ENCODE peak calls at places on chromosomes 7 and 10, in eight cellular contexts. K is mesendoderm; G is CD4-positive, CD25-positive, alpha-beta regulatory T cell; L is astrocyte; W is SK-N-SH; C is A549; M is transverse colon; O is endothelial cell of umbilical vein. Y is an unnamed sample.

GRCh38 chr7:5064391-5065106 is 18.9 kb downstream of the RBAK start:
- DNase-seq in K (peak), G (peak), L (peak), W (no peak), C (no peak), M (no peak), O (peak), Y (no peak)

GRCh38 chr7:125057974-125058373 is 128.3 kb upstream of the POT1 start:
- DNase-seq in K (peak), G (no peak), L (no peak), W (no peak), C (no peak), M (no peak), O (no peak), Y (no peak)

GRCh38 chr10:122113161-122113944 is 124.4 kb downstream of the TACC2 start:
- DNase-seq in K (peak), G (no peak), L (peak), W (peak), C (peak), M (peak), O (peak), Y (no peak)

GRCh38 chr7:47738563-47739166 is 156.8 kb upstream of the TNS3 start:
- DNase-seq in K (no peak), G (no peak), L (no peak), W (no peak), C (no peak), M (no peak), O (no peak), Y (no peak)

GRCh38 chr10:132337019-132337418 is 5.0 kb downstream of the LRRC27 start:
- DNase-seq in K (no peak), G (peak), L (peak), W (no peak), C (no peak), M (no peak), O (peak), Y (no peak)

GRCh38 chr7:151079199-151079910 is 1.3 kb downstream of the FASTK start:
- DNase-seq in K (no peak), G (no peak), L (no peak), W (no peak), C (no peak), M (no peak), O (no peak), Y (no peak)

GRCh38 chr7:149883049-149883439 is 9.3 kb downstream of the ATP6V0E2 start:
- DNase-seq in K (no peak), G (no peak), L (no peak), W (no peak), C (no peak), M (no peak), O (no peak), Y (no peak)

GRCh38 chr10:49139866-49140195 is 6.0 kb upstream of the FAM170B start:
- DNase-seq in K (no peak), G (no peak), L (peak), W (no peak), C (peak), M (no peak), O (no peak), Y (no peak)

GRCh38 chr7:101166909-101167644 is 1.7 kb upstream of the VGF start:
- DNase-seq in K (peak), G (no peak), L (no peak), W (peak), C (no peak), M (no peak), O (no peak), Y (peak)

GRCh38 chr7:155804897-155805825 is 7.1 kb downstream of the SHH start:
- DNase-seq in K (peak), G (peak), L (peak), W (peak), C (peak), M (peak), O (peak), Y (no peak)

GRCh38 chr7:29141981-29142380 is 4.4 kb downstream of the CPVL start:
- DNase-seq in K (no peak), G (no peak), L (no peak), W (no peak), C (no peak), M (no peak), O (no peak), Y (no peak)
- H3K27ac ChIP-seq in K (no peak), G (no peak), L (no peak), W (no peak), C (no peak), M (no peak), O (no peak), Y (no peak)

GRCh38 chr10:14563359-14563758 is 211.3 kb downstream of the FAM107B start:
- DNase-seq in K (no peak), G (no peak), L (no peak), W (no peak), C (no peak), M (no peak), O (no peak), Y (no peak)

GRCh38 chr10:14560274-14560673 is 214.4 kb downstream of the FAM107B start:
- DNase-seq in K (peak), G (peak), L (peak), W (no peak), C (peak), M (no peak), O (peak), Y (no peak)

GRCh38 chr10:14562615-14563214 is 212.0 kb downstream of the FAM107B start:
- DNase-seq in K (no peak), G (no peak), L (no peak), W (no peak), C (no peak), M (no peak), O (no peak), Y (no peak)

GRCh38 chr10:14560794-14561765 is 213.6 kb downstream of the FAM107B start:
- DNase-seq in K (no peak), G (peak), L (no peak), W (no peak), C (no peak), M (no peak), O (no peak), Y (no peak)

DNA sequence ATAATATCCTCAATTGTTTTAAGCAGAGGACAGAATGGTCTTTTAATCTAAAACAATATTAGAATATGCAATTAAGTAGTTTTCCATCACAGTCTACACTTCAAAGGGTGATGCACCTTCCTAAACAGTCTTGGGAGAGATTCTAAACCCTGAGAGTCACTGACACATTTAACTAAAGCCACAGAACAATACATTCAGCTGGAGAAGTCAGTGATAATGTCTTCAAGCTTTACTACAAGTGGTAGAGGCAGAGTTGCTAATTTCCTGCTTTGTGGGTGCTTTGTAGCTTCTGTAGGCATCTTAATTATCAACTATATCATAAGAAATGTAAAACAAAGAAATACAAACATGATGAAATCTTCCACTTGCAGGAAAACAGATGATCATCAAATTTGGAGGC is 212.5 kb downstream of the FAM107B start:
- DNase-seq in K (no peak), G (peak), L (no peak), W (no peak), C (no peak), M (no peak), O (no peak), Y (no peak)
- H3K27ac ChIP-seq in K (no peak), G (peak), L (no peak), W (no peak), C (peak), M (peak), O (no peak), Y (no peak)

GRCh38 chr7:55100172-55100961 is 81.5 kb downstream of the EGFR start:
- DNase-seq in K (no peak), G (no peak), L (no peak), W (no peak), C (no peak), M (peak), O (no peak), Y (no peak)
- H3K27ac ChIP-seq in K (no peak), G (no peak), L (no peak), W (no peak), C (peak), M (peak), O (no peak), Y (no peak)

GRCh38 chr7:75995052-75995471 is 667 bp upstream of the TMEM120A start:
- DNase-seq in K (no peak), G (no peak), L (no peak), W (peak), C (no peak), M (no peak), O (no peak), Y (no peak)

GRCh38 chr7:75992083-75992755 is 2.2 kb downstream of the TMEM120A start:
- DNase-seq in K (no peak), G (no peak), L (no peak), W (peak), C (no peak), M (no peak), O (no peak), Y (no peak)

GRCh38 chr7:75995996-75996395 is 1.6 kb upstream of the TMEM120A start:
- DNase-seq in K (no peak), G (no peak), L (no peak), W (no peak), C (no peak), M (no peak), O (no peak), Y (no peak)

GRCh38 chr7:75994388-75995051 is at the start of gene TMEM120A:
- DNase-seq in K (peak), G (peak), L (peak), W (peak), C (peak), M (peak), O (peak), Y (peak)

GRCh38 chr7:75993689-75994387 is 557 bp downstream of the TMEM120A start:
- DNase-seq in K (peak), G (peak), L (peak), W (peak), C (peak), M (peak), O (peak), Y (no peak)
- H3K27ac ChIP-seq in K (no peak), G (peak), L (peak), W (peak), C (peak), M (peak), O (peak), Y (no peak)